ENCODE peak calls at places on chromosomes 5 and 9, in nine cellular contexts. J is tibial nerve; X is body of pancreas; A is PC-9; Z is CD4-positive, alpha-beta T cell; H is fibroblast of lung; B is AG10803; I is tibial artery; W is OCI-LY7. T is an unnamed sample.

GRCh38 chr9:19409406-19410194 is 791 bp downstream of the ACER2 start:
- DNase-seq in J (no peak), X (peak), A (peak), Z (no peak), H (peak), B (no peak), I (peak), W (peak), T (no peak)

GRCh38 chr5:158039441-158039840 is 180.5 kb upstream of the CLINT1 start:
- DNase-seq in J (no peak), X (no peak), A (no peak), Z (no peak), H (no peak), B (no peak), I (no peak), W (no peak), T (no peak)

GRCh38 chr9:97903168-97903567 is 19.1 kb downstream of the TRMO start:
- DNase-seq in J (no peak), X (no peak), A (no peak), Z (no peak), H (no peak), B (no peak), I (no peak), W (no peak), T (no peak)

GRCh38 chr5:58012103-58012502 is 447.8 kb downstream of the PLK2 start:
- DNase-seq in J (no peak), X (no peak), A (no peak), Z (no peak), H (no peak), B (peak), I (no peak), W (no peak), T (no peak)

GRCh38 chr9:85040141-85040540 is 370.6 kb downstream of the NTRK2 start:
- DNase-seq in J (no peak), X (no peak), A (no peak), Z (no peak), H (no peak), B (no peak), I (no peak), W (no peak), T (no peak)

GRCh38 chr5:57735754-57736153 is 253.1 kb upstream of the ACTBL2 start:
- DNase-seq in J (no peak), X (no peak), A (peak), Z (no peak), H (peak), B (peak), I (no peak), W (no peak), T (peak)

GRCh38 chr9:132372177-132373095 is 17.6 kb upstream of the SETX start:
- DNase-seq in J (peak), X (no peak), A (peak), Z (no peak), H (no peak), B (no peak), I (peak), W (peak), T (no peak)

GRCh38 chr5:151178372-151178771 is 20.8 kb upstream of the ANXA6 start:
- DNase-seq in J (no peak), X (no peak), A (no peak), Z (no peak), H (no peak), B (no peak), I (no peak), W (no peak), T (no peak)

GRCh38 chr5:54390015-54390414 is 65.5 kb upstream of the HSPB3 start:
- DNase-seq in J (no peak), X (peak), A (peak), Z (no peak), H (peak), B (peak), I (no peak), W (no peak), T (peak)

GRCh38 chr5:7850533-7851239 is at the start of gene CFAP90:
- DNase-seq in J (no peak), X (peak), A (no peak), Z (peak), H (peak), B (peak), I (no peak), W (no peak), T (no peak)

GRCh38 chr9:87502446-87503232 is 5.0 kb downstream of the DAPK1 start:
- DNase-seq in J (no peak), X (peak), A (peak), Z (no peak), H (no peak), B (no peak), I (no peak), W (no peak), T (no peak)

GRCh38 chr9:124222918-124223720 is 34.6 kb upstream of the NEK6 start:
- DNase-seq in J (peak), X (peak), A (peak), Z (no peak), H (peak), B (peak), I (peak), W (no peak), T (no peak)

GRCh38 chr5:138280915-138281314 is 6.5 kb upstream of the GFRA3 start:
- DNase-seq in J (no peak), X (no peak), A (no peak), Z (no peak), H (no peak), B (no peak), I (no peak), W (no peak), T (no peak)

GRCh38 chr9:91485006-91485405 is 61.4 kb upstream of the NFIL3 start:
- DNase-seq in J (no peak), X (no peak), A (no peak), Z (no peak), H (no peak), B (peak), I (no peak), W (no peak), T (no peak)

GRCh38 chr5:174687503-174687902 is 36.9 kb upstream of the MSX2 start:
- DNase-seq in J (no peak), X (no peak), A (no peak), Z (no peak), H (no peak), B (no peak), I (no peak), W (no peak), T (no peak)

GRCh38 chr9:90835206-90835605 is 33.6 kb downstream of the SYK start:
- DNase-seq in J (no peak), X (no peak), A (no peak), Z (no peak), H (peak), B (no peak), I (no peak), W (no peak), T (no peak)

GRCh38 chr5:129460121-129460950 is at the start of gene ADAMTS19:
- DNase-seq in J (no peak), X (no peak), A (no peak), Z (no peak), H (peak), B (no peak), I (no peak), W (no peak), T (no peak)

GRCh38 chr5:60395712-60396329 is 304.1 kb downstream of the DEPDC1B start:
- DNase-seq in J (no peak), X (no peak), A (no peak), Z (no peak), H (no peak), B (no peak), I (no peak), W (no peak), T (no peak)

GRCh38 chr9:6525326-6526040 is 112.5 kb downstream of the UHRF2 start:
- DNase-seq in J (no peak), X (no peak), A (no peak), Z (no peak), H (no peak), B (peak), I (no peak), W (no peak), T (peak)

DNA sequence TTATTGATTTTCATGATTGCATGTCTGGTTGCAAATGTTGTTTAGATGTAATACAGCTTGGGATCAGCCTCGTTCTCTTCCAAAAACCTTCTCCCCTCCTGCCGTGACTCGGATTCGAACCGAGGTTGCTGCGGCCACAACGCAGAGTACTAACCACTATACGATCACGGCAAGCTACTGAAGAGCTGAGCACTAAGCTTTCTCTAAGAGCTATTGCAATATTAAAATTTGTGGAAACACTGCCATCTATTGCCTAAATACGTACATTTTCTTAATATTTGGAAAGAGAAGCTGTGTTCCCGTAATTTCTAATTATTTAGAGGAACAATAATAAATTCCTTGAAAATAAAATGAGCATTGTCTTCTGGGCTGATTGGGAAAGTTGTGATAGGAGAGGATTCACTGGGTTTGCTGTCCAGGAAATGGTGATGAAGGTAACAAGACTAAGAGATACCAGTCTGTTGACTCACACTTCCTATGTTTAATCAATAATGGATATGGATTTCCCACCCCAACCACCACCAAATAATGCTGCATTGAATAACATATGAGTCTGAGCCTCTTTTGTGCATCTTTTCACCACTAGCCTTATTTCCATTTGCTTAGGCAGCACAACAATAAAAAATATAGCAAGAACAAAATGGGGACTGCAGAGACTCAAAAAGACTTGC is 120.0 kb upstream of the NFIB start:
- DNase-seq in J (no peak), X (peak), A (peak), Z (no peak), H (peak), B (peak), I (no peak), W (peak), T (no peak)
- TF ChIP-seq CTCF in J (peak), X (peak), A (peak), Z (no peak), H (peak), B (peak), I (peak), W (peak), T (no peak)

DNA sequence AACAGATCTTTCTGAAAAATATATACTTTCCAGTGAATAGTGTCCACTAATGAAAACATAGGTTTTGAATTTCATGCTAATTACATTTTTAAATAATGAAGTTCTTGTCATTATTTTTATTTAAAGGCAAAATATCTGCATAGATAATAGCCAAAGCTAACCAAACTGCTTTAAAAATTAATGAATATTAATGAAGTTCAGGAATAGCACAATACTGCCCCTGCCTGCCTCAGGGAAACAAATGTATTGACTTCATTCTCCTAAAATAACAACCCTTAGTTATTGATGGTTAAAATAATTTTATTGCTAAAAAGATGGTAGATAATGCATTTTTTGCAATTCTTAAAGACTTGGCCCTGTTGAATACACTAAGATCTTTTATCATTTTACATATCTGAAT is 103.6 kb upstream of the SSBP2 start:
- DNase-seq in J (no peak), X (no peak), A (no peak), Z (no peak), H (peak), B (no peak), I (no peak), W (no peak), T (no peak)
- TF ChIP-seq CTCF in J (no peak), X (no peak), A (peak), Z (no peak), H (no peak), B (peak), I (no peak), W (peak), T (no peak)

DNA sequence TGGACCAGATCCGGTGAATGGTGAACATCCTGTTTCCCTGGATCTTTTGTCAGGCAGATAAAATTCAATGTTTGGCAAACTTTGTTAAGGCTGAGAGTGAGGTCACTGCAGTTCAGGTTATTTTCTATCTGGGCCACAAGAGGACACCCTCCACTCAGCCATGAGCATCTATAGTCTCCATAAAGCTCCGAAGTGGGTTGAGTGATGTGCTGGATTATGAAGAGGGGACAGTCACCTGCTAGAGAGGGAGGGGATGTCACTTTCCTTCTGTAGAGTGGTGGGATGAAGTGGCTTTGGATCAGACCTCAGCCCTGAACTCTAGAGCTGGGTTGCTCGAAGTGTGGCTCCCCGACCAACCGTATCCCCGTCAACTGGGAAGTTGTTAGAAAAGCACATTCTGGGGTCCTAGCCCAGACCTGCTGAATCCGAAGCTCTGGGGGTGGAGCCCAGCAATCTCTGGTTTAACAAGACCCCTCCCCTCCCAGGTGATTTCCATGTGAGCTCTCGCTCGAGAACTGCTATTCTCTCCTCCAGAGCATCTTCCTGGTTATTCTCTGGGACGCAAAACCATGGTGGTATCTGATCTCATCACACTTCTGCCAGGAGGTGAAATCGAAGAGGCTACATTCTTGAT is 31.8 kb upstream of the FGF1 start:
- DNase-seq in J (no peak), X (no peak), A (peak), Z (no peak), H (peak), B (peak), I (no peak), W (peak), T (no peak)
- TF ChIP-seq CTCF in J (peak), X (peak), A (peak), Z (no peak), H (peak), B (peak), I (peak), W (peak), T (peak)

GRCh38 chr5:654071-654778 is 38.9 kb downstream of the TPPP start:
- DNase-seq in J (no peak), X (no peak), A (no peak), Z (no peak), H (no peak), B (no peak), I (no peak), W (no peak), T (no peak)
- TF ChIP-seq CTCF in J (no peak), X (no peak), A (no peak), Z (no peak), H (no peak), B (no peak), I (no peak), W (no peak), T (no peak)

GRCh38 chr5:79235578-79236363 is at the start of gene JMY:
- DNase-seq in J (peak), X (peak), A (peak), Z (peak), H (peak), B (peak), I (peak), W (peak), T (no peak)
- TF ChIP-seq CTCF in J (no peak), X (no peak), A (no peak), Z (no peak), H (no peak), B (no peak), I (no peak), W (no peak), T (peak)